ENCODE peak calls at places on chromosomes 3 and 15, in nine cellular contexts. J is activated CD4-positive, alpha-beta T cell treated with anti-CD3 and anti-CD28 coated beads, Interleukin-2, amount 50 U/mL, for 4 hours; N is activated T-cell treated with anti-CD3 and anti-CD28 coated beads, Interleukin-2, amount 50 U/mL, for 4 hours; X is dorsolateral prefrontal cortex; O is AG08396; Y is posterior cingulate gyrus; P is adrenal gland; L is lower leg skin; F is HuH-7. R is an unnamed sample.

GRCh38 chr3:126746395-126747177 is 42.5 kb downstream of the CHCHD6 start:
- DNase-seq in J (no peak), P (no peak), L (no peak), N (no peak), O (peak; percentile 25), X (no peak), Y (no peak), F (no peak), R (no peak)

GRCh38 chr15:63601727-63602185 is 4.6 kb downstream of the FBXL22 start:
- DNase-seq in Y (no peak), X (no peak), P (no peak), L (no peak), O (no peak), N (no peak), F (no peak), J (no peak), R (no peak)

GRCh38 chr15:63493451-63493850 is 10.9 kb upstream of the USP3 start:
- DNase-seq in L (no peak), O (no peak), Y (no peak), P (no peak), F (no peak), N (no peak), J (no peak), X (no peak), R (no peak)

GRCh38 chr3:78427303-78427702 is 1340.5 kb downstream of the ROBO1 start:
- DNase-seq in F (no peak), J (no peak), X (no peak), L (no peak), N (no peak), P (no peak), O (no peak), Y (no peak), R (no peak)

GRCh38 chr3:170953229-170953628 is 44.8 kb upstream of the EIF5A2 start:
- DNase-seq in J (no peak), L (no peak), F (no peak), N (no peak), O (no peak), P (no peak), X (no peak), Y (no peak), R (no peak)

GRCh38 chr3:63561879-63562278 is 90.6 kb upstream of the SNTN start:
- DNase-seq in J (no peak), N (no peak), P (no peak), O (no peak), Y (no peak), X (no peak), F (no peak), L (no peak), R (no peak)

GRCh38 chr15:91572110-91572509 is 281.4 kb upstream of the SLCO3A1 start:
- DNase-seq in F (no peak), P (no peak), Y (no peak), L (no peak), N (no peak), O (no peak), J (no peak), X (no peak), R (no peak)

GRCh38 chr3:84946240-84946639 is 12.5 kb upstream of the CADM2 start:
- DNase-seq in X (no peak), P (no peak), Y (no peak), L (no peak), N (no peak), O (no peak), J (no peak), F (no peak), R (no peak)

GRCh38 chr15:90037961-90038633 is 37.0 kb downstream of the ZNF710 start:
- DNase-seq in L (no peak), F (no peak), J (no peak), Y (no peak), P (no peak), X (no peak), O (no peak), N (peak; percentile 20), R (peak; percentile 53)

GRCh38 chr3:25297667-25298585 is 130.1 kb upstream of the RARB start:
- DNase-seq in L (no peak), O (no peak), P (no peak), N (no peak), J (no peak), X (no peak), F (no peak), Y (no peak), R (no peak)

GRCh38 chr3:89221913-89222312 is 114.5 kb downstream of the EPHA3 start:
- DNase-seq in J (no peak), Y (no peak), P (no peak), L (no peak), F (no peak), X (no peak), N (no peak), O (no peak), R (no peak)

GRCh38 chr3:32374788-32375595 is 16.7 kb upstream of the CMTM7 start:
- DNase-seq in N (peak; percentile 65), P (peak; percentile 70), J (peak; percentile 54), L (peak; percentile 77), Y (peak; percentile 40), X (no peak), O (peak; percentile 38), F (peak; percentile 59), R (peak; percentile 86)

GRCh38 chr3:1987983-1988382 is 110.7 kb upstream of the CNTN4 start:
- DNase-seq in O (no peak), P (peak; percentile 19), Y (no peak), N (no peak), F (no peak), X (no peak), J (no peak), L (no peak), R (no peak)

GRCh38 chr3:172104471-172105072 is 65.2 kb downstream of the FNDC3B start:
- DNase-seq in J (no peak), X (no peak), N (no peak), Y (no peak), F (no peak), O (no peak), P (peak; percentile 32), L (no peak), R (no peak)

GRCh38 chr3:153443961-153444360 is 281.9 kb downstream of the RAP2B start:
- DNase-seq in J (no peak), P (no peak), O (no peak), X (no peak), N (no peak), Y (no peak), F (peak; percentile 6), L (no peak), R (no peak)

GRCh38 chr3:71671176-71671845 is 53.9 kb downstream of the EIF4E3 start:
- DNase-seq in L (no peak), J (no peak), Y (no peak), X (no peak), P (no peak), F (no peak), O (no peak), N (no peak), R (no peak)

GRCh38 chr3:106534206-106534605 is 665.4 kb upstream of the CBLB start:
- DNase-seq in F (no peak), X (no peak), L (no peak), J (peak; percentile 36), P (no peak), Y (no peak), N (peak; percentile 38), O (no peak), R (peak; percentile 54)

GRCh38 chr15:93703092-93703785 is 528.1 kb upstream of the MCTP2 start:
- DNase-seq in N (no peak), O (no peak), L (no peak), J (no peak), F (no peak), X (no peak), Y (no peak), P (no peak), R (no peak)

GRCh38 chr15:100833432-100834389 is 45.9 kb upstream of the ALDH1A3 start:
- DNase-seq in X (no peak), F (no peak), O (no peak), P (no peak), N (no peak), L (no peak), J (no peak), Y (no peak), R (no peak)

GRCh38 chr15:57885435-57885834 is 178.9 kb downstream of the POLR2M start:
- DNase-seq in L (no peak), N (no peak), Y (no peak), P (no peak), J (no peak), X (no peak), O (no peak), F (no peak), R (no peak)

GRCh38 chr15:40366204-40367037 is 8.4 kb downstream of the DISP2 start:
- DNase-seq in L (no peak), Y (no peak), P (no peak), X (no peak), O (no peak), J (no peak), F (no peak), N (no peak), R (no peak)

GRCh38 chr3:154885016-154885415 is 195.1 kb upstream of the MME start:
- DNase-seq in J (no peak), L (no peak), P (no peak), O (no peak), N (no peak), F (no peak), X (no peak), Y (no peak), R (no peak)

GRCh38 chr15:41489641-41490040 is 4.0 kb upstream of the ITPKA start:
- DNase-seq in O (no peak), X (no peak), N (no peak), F (no peak), J (no peak), Y (no peak), L (no peak), P (no peak), R (no peak)

GRCh38 chr3:82222401-82222800 is 461.0 kb upstream of the GBE1 start:
- DNase-seq in X (no peak), L (no peak), J (no peak), P (no peak), N (no peak), O (no peak), Y (no peak), F (no peak), R (no peak)

GRCh38 chr15:82928711-82929110 is 23.8 kb downstream of the HOMER2 start:
- DNase-seq in F (no peak), X (no peak), L (no peak), Y (no peak), O (no peak), J (no peak), P (no peak), N (no peak), R (no peak)

GRCh38 chr15:31397851-31398661 is 71.4 kb downstream of the KLF13 start:
- DNase-seq in J (no peak), F (no peak), P (no peak), L (no peak), N (no peak), X (no peak), Y (no peak), O (no peak), R (no peak)

GRCh38 chr3:37905987-37906674 is 44.5 kb downstream of the CTDSPL start:
- DNase-seq in J (no peak), X (no peak), L (no peak), F (no peak), P (peak; percentile 41), Y (no peak), O (peak; percentile 27), N (no peak), R (no peak)

GRCh38 chr3:41933154-41933676 is 28.7 kb downstream of the ULK4 start:
- DNase-seq in P (no peak), N (no peak), F (no peak), X (no peak), J (no peak), O (peak; percentile 39), L (no peak), Y (no peak), R (no peak)

GRCh38 chr15:33068007-33068441 is 126.5 kb downstream of the FMN1 start:
- DNase-seq in J (no peak), O (no peak), N (no peak), P (peak; percentile 46), L (peak; percentile 80), Y (peak; percentile 29), X (peak; percentile 39), F (no peak), R (no peak)